ENCODE peak calls at places on chromosomes 3 and 15, in ten cellular contexts. G is body of pancreas, K is neural progenitor cell, S is NCI-H774, I is SHP77 treated with DMSO at 0.1 percent for 48 hours, V is esophagus muscularis mucosa, A is fibroblast of pulmonary artery, X is caudate nucleus, Y is hippocampal formation, O is left ventricle myocardium inferior. C is an unnamed sample.

GRCh38 chr3:68458646-68459045 is 473.7 kb downstream of the TAFA4 start:
- DNase-seq in G (no peak), K (no peak), S (no peak), I (no peak), V (no peak), A (no peak), X (no peak), Y (no peak), O (no peak), C (no peak)

GRCh38 chr3:107966261-107966660 is 124.6 kb downstream of the CD47 start:
- DNase-seq in G (no peak), K (peak; percentile 69), S (no peak), I (no peak), V (no peak), A (no peak), X (no peak), Y (no peak), O (no peak), C (no peak)

GRCh38 chr3:123552095-123552714 is 32.6 kb downstream of the HACD2 start:
- DNase-seq in G (no peak), K (peak; percentile 22), S (no peak), I (no peak), V (no peak), A (peak; percentile 35), X (no peak), Y (no peak), O (no peak), C (no peak)

GRCh38 chr15:63605036-63605435 is 7.8 kb downstream of the FBXL22 start:
- DNase-seq in G (no peak), K (no peak), S (no peak), I (no peak), V (no peak), A (no peak), X (no peak), Y (no peak), O (no peak), C (no peak)

GRCh38 chr3:50003216-50003615 is 63.3 kb downstream of the RBM6 start:
- DNase-seq in G (no peak), K (no peak), S (no peak), I (no peak), V (no peak), A (no peak), X (no peak), Y (no peak), O (no peak), C (no peak)

GRCh38 chr3:128907706-128908445 is 28.5 kb downstream of the ACAD9 start:
- DNase-seq in G (no peak), K (no peak), S (no peak), I (no peak), V (no peak), A (no peak), X (no peak), Y (no peak), O (no peak), C (no peak)

GRCh38 chr3:52872245-52872644 is 25.1 kb downstream of the STIMATE start:
- DNase-seq in G (no peak), K (no peak), S (no peak), I (no peak), V (no peak), A (no peak), X (no peak), Y (no peak), O (no peak), C (no peak)

GRCh38 chr15:48177383-48177874 is 666 bp downstream of the MYEF2 start:
- DNase-seq in G (no peak), K (no peak), S (peak; percentile 40), I (peak; percentile 42), V (no peak), A (peak; percentile 45), X (peak; percentile 1), Y (peak; percentile 0), O (no peak), C (peak; percentile 7)

GRCh38 chr15:25882466-25882865 is 19.3 kb upstream of the ATP10A start:
- DNase-seq in G (no peak), K (no peak), S (no peak), I (no peak), V (no peak), A (no peak), X (no peak), Y (no peak), O (no peak), C (no peak)

GRCh38 chr3:153734777-153735551 is 386.2 kb upstream of the ARHGEF26 start:
- DNase-seq in G (no peak), K (no peak), S (no peak), I (no peak), V (no peak), A (peak; percentile 29), X (no peak), Y (no peak), O (no peak), C (no peak)

GRCh38 chr3:38458796-38459498 is 5.3 kb downstream of the ACVR2B start:
- DNase-seq in G (peak; percentile 87), K (no peak), S (no peak), I (peak; percentile 2), V (no peak), A (peak; percentile 24), X (no peak), Y (no peak), O (no peak), C (no peak)

GRCh38 chr3:157079677-157080369 is 80.1 kb downstream of the CCNL1 start:
- DNase-seq in G (no peak), K (peak; percentile 65), S (no peak), I (no peak), V (no peak), A (no peak), X (no peak), Y (no peak), O (no peak), C (no peak)

GRCh38 chr3:153856932-153857331 is 264.3 kb upstream of the ARHGEF26 start:
- DNase-seq in G (no peak), K (no peak), S (no peak), I (no peak), V (no peak), A (peak; percentile 11), X (no peak), Y (no peak), O (no peak), C (no peak)

GRCh38 chr3:13020159-13020558 is 53.1 kb downstream of the IQSEC1 start:
- DNase-seq in G (no peak), K (no peak), S (no peak), I (no peak), V (no peak), A (no peak), X (no peak), Y (no peak), O (no peak), C (no peak)

GRCh38 chr3:188157971-188158370 is 4.0 kb downstream of the LPP start:
- DNase-seq in G (no peak), K (no peak), S (no peak), I (no peak), V (no peak), A (no peak), X (no peak), Y (no peak), O (no peak), C (no peak)

GRCh38 chr3:34056951-34057390 is 258.5 kb downstream of the PDCD6IP start:
- DNase-seq in G (no peak), K (no peak), S (no peak), I (no peak), V (no peak), A (peak; percentile 13), X (no peak), Y (no peak), O (no peak), C (no peak)

GRCh38 chr15:47300035-47300434 is 417.3 kb upstream of the SEMA6D start:
- DNase-seq in G (no peak), K (peak; percentile 38), S (no peak), I (no peak), V (no peak), A (no peak), X (no peak), Y (no peak), O (no peak), C (peak; percentile 24)

GRCh38 chr3:172595648-172596393 is 72.6 kb upstream of the TNFSF10 start:
- DNase-seq in G (peak; percentile 44), K (peak; percentile 60), S (peak; percentile 56), I (peak; percentile 45), V (peak; percentile 88), A (peak; percentile 77), X (peak; percentile 2), Y (no peak), O (no peak), C (no peak)

GRCh38 chr3:184523825-184524615 is 37.6 kb upstream of the EPHB3 start:
- DNase-seq in G (no peak), K (peak; percentile 24), S (peak; percentile 38), I (no peak), V (no peak), A (peak; percentile 66), X (no peak), Y (no peak), O (no peak), C (no peak)

GRCh38 chr15:56760186-56760585 is 26.9 kb upstream of the ZNF280D start:
- DNase-seq in G (no peak), K (no peak), S (no peak), I (no peak), V (no peak), A (peak; percentile 62), X (no peak), Y (no peak), O (no peak), C (no peak)